ENCODE peak calls at places on chromosomes 4 and X, in seven cellular contexts. A, H, K, B, V, O and G are unnamed samples. For H4K20me1, the result is how much of the 10 kb centered on the place peaks cover.

GRCh38 chr4:8639777-8640720 is 47.5 kb downstream of the CPZ start:
- DNase-seq in A (no peak), B (no peak), V (no peak), O (no peak), H (no peak), K (no peak), G (no peak)

GRCh38 chrX:154470434-154470833 is 8.6 kb downstream of the LAGE3 start:
- DNase-seq in V (no peak), H (no peak), A (no peak), K (no peak), O (no peak), B (no peak), G (no peak)

GRCh38 chr4:1469596-1470392 is 63.6 kb upstream of the NKX1-1 start:
- DNase-seq in A (no peak), V (no peak), H (no peak), K (no peak), O (no peak), B (no peak), G (no peak)

GRCh38 chrX:6432211-6432610 is 102.7 kb downstream of the VCX3A start:
- DNase-seq in V (no peak), O (no peak), B (no peak), A (no peak), K (no peak), H (no peak), G (no peak)

GRCh38 chrX:19193584-19193983 is 71.3 kb upstream of the ADGRG2 start:
- DNase-seq in B (no peak), O (no peak), H (no peak), A (no peak), K (no peak), V (no peak), G (no peak)

GRCh38 chrX:22325091-22325490 is 52.4 kb downstream of the CBLL2 start:
- DNase-seq in K (no peak), H (peak), B (peak), A (no peak), V (no peak), O (peak), G (no peak)

GRCh38 chr4:10192331-10192730 is 75.7 kb upstream of the WDR1 start:
- DNase-seq in B (no peak), O (no peak), H (no peak), V (peak), K (no peak), A (no peak), G (no peak)

GRCh38 chr4:87961993-87962791 is 13.3 kb upstream of the SPP1 start:
- DNase-seq in K (peak), B (peak), O (peak), V (no peak), H (peak), A (no peak), G (no peak)

GRCh38 chrX:130878350-130879341 is 24.4 kb downstream of the ENOX2 start:
- DNase-seq in A (peak), O (peak), V (no peak), B (peak), H (peak), K (no peak), G (no peak)

DNA sequence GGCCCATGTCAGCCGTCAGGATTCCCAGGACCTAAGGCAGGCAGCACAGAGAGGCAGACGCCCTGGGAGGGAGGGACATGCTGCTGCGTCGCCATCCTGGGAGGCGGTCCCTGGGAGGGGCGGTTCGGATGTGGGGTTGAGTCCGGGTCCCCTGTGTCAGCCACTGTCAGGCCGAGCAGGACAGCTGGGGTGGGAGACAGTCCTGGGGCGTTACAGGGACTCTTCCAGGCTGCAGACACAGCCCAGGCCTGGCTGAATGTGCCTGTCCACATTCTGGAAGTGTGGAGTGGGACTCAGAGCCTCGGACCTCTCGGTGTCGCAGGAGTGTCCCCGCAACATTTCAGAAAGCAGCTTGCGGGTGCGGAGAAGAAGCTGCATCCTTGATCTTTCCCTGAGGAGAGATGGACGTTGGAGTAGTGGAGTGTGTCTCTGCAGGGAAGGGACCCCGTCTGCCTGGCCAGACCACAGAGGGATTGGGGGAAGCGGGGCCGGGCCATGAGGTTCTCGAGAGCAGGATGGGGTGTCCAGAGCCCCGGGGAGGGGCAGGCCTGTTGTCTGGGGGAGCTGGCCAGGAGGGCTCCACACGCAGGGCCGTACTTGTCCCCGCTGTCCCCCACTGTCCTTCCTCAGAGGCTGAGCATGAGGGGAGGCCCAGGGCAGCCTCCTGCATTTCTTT is 6.1 kb downstream of the AKAP17A start:
- DNase-seq in H (no peak), A (no peak), B (no peak), V (no peak), K (no peak), O (no peak), G (no peak)
- H4K20me1 ChIP-seq in H (half or more), A (under half), B (under half), V (under half), K (half or more), O (half or more), G (under half)

DNA sequence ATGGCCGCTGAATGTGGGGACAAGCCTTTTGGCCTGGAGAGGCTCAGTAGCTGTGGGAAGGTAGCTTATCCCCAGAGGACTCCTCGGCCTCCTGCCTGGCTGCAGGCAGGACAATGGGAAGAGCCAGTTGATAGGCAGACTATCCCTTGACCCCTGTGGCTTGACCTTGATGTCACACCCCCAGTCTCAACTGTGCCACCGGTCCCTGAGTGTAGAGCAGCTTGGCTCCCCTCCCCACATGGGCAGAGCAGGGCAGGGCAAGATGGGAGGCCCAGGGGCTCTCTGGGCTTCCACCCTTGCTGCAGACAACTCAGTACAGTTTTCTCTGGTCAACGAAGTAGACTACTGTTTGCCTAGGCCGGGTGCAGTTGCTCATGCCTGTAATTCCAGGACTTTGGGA is 25.7 kb downstream of the SYAP1 start:
- DNase-seq in A (no peak), K (no peak), O (no peak), B (no peak), V (no peak), H (no peak), G (no peak)
- H3K4me3 ChIP-seq in A (no peak), K (no peak), O (no peak), B (no peak), V (no peak), H (no peak), G (no peak)

GRCh38 chr4:140019619-140020367 is 134.2 kb downstream of the MAML3 start:
- DNase-seq in K (peak), O (no peak), B (no peak), A (no peak), V (no peak), H (no peak), G (no peak)
- H4K20me1 ChIP-seq in K (under half), O (under half), B (under half), A (under half), V (under half), H (under half), G (under half)

DNA sequence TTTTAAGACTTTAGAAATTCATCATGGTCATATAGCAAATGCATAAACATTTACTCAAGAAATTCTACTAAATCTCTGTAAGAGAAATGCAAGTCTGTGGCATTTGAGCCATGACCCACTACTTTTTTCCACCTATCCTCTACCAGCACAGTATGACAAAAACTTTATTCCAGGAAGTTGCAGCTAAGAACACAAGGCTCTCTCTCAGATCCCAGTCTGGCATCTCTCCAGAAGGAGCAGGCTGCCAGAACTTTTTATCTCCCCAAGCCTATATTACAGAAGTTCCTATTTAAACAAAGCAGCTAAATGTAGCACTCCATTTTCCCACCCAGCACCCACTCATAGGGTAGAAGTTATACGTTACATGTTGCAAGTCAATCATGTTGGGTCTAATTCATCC is 49.3 kb upstream of the EPGN start:
- DNase-seq in O (peak), A (no peak), B (no peak), K (peak), V (no peak), H (peak), G (peak)
- H3K4me3 ChIP-seq in O (no peak), A (no peak), B (no peak), K (no peak), V (no peak), H (no peak), G (no peak)

DNA sequence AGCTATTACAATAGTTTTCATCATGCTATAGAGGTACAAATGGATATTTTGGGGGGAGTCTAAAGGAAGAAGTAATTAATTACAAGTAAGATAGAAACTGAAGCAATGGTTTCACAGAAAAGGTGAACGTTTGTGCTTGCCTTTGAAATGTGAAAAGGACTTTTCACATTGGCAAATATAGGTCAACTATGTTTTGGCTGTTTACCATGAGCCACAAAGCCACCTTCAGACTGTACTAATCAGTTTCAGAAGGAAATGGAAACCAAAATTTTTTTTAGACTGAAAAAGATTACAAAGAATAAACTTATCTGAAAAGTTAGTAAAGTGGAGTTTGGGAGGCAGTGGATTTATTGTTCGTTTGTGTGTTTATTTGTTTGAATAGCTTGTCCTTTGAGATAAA is 32.1 kb downstream of the SYTL5 start:
- DNase-seq in O (no peak), A (no peak), K (no peak), V (no peak), H (no peak), B (no peak), G (no peak)
- H4K20me1 ChIP-seq in O (under half), A (under half), K (under half), V (under half), H (under half), B (under half), G (under half)

DNA sequence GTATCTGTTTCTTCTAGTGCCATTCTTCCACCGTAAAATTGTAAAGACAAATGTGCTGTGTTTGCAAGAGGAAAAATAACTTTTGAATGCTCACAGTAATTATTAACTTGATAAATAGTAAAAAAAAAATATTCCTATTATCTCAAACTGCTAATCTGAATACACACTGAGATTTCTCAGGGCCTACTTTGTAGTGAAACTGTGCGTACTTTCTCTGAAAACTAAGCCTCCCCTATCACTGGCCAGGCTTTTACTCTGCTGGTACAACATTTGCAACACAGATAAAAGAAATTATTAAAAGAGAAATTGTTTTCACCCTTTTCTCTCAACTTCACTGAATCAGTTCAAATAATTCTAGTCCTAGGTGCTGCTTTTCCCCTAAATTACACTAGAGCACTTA is 137.3 kb downstream of the PRDM5 start:
- DNase-seq in O (no peak), K (no peak), B (no peak), H (no peak), A (no peak), V (no peak), G (no peak)
- H3K4me3 ChIP-seq in O (no peak), K (no peak), B (no peak), H (no peak), A (no peak), V (no peak), G (no peak)